ENCODE peak calls at places on chromosomes 13 and 19, in six cellular contexts. One of them, this sample, is unnamed.

GRCh38 chr19:11767633-11768133 is 883 bp downstream of the ZNF441 start:
- DNase-seq in astrocyte of the cerebellum: no peak
- DNase-seq in naive thymus-derived CD4-positive, alpha-beta T cell: peak; percentile 8
- DNase-seq in lower leg skin: peak; percentile 89
- DNase-seq in aorta: peak; percentile 54
- DNase-seq in breast epithelium: peak; percentile 31
- DNase-seq in this sample: no peak

GRCh38 chr13:109795021-109795420 is 8.6 kb upstream of the IRS2 start:
- DNase-seq in breast epithelium: no peak
- DNase-seq in naive thymus-derived CD4-positive, alpha-beta T cell: no peak
- DNase-seq in astrocyte of the cerebellum: no peak
- DNase-seq in lower leg skin: no peak
- DNase-seq in aorta: no peak
- DNase-seq in this sample: no peak

GRCh38 chr13:100100115-100100879 is 11.4 kb downstream of the PCCA start:
- DNase-seq in lower leg skin: no peak
- DNase-seq in astrocyte of the cerebellum: peak; percentile 98
- DNase-seq in breast epithelium: peak; percentile 48
- DNase-seq in aorta: no peak
- DNase-seq in naive thymus-derived CD4-positive, alpha-beta T cell: no peak
- DNase-seq in this sample: peak; percentile 45

GRCh38 chr13:73401769-73402168 is 343.0 kb downstream of the KLF5 start:
- DNase-seq in astrocyte of the cerebellum: no peak
- DNase-seq in breast epithelium: no peak
- DNase-seq in lower leg skin: no peak
- DNase-seq in naive thymus-derived CD4-positive, alpha-beta T cell: no peak
- DNase-seq in aorta: no peak
- DNase-seq in this sample: no peak

GRCh38 chr19:46404039-46404883 is 9.1 kb downstream of the CCDC8 start:
- DNase-seq in breast epithelium: peak; percentile 54
- DNase-seq in lower leg skin: no peak
- DNase-seq in astrocyte of the cerebellum: no peak
- DNase-seq in aorta: peak; percentile 83
- DNase-seq in naive thymus-derived CD4-positive, alpha-beta T cell: no peak
- DNase-seq in this sample: no peak

GRCh38 chr19:50909240-50910070 is 1.7 kb downstream of the KLK4 start:
- DNase-seq in naive thymus-derived CD4-positive, alpha-beta T cell: no peak
- DNase-seq in astrocyte of the cerebellum: no peak
- DNase-seq in aorta: peak; percentile 53
- DNase-seq in breast epithelium: peak; percentile 44
- DNase-seq in lower leg skin: no peak
- DNase-seq in this sample: no peak

GRCh38 chr13:47087841-47088240 is 191.0 kb upstream of the HTR2A start:
- DNase-seq in naive thymus-derived CD4-positive, alpha-beta T cell: no peak
- DNase-seq in lower leg skin: no peak
- DNase-seq in breast epithelium: no peak
- DNase-seq in aorta: no peak
- DNase-seq in astrocyte of the cerebellum: no peak
- DNase-seq in this sample: no peak

GRCh38 chr19:54534156-54534555 is 31.5 kb downstream of the LAIR2 start:
- DNase-seq in lower leg skin: peak; percentile 50
- DNase-seq in astrocyte of the cerebellum: no peak
- DNase-seq in aorta: no peak
- DNase-seq in breast epithelium: no peak
- DNase-seq in naive thymus-derived CD4-positive, alpha-beta T cell: no peak
- DNase-seq in this sample: no peak

GRCh38 chr19:43673702-43674629 is 4.0 kb upstream of the PLAUR start:
- DNase-seq in naive thymus-derived CD4-positive, alpha-beta T cell: no peak
- DNase-seq in aorta: peak; percentile 69
- DNase-seq in breast epithelium: no peak
- DNase-seq in lower leg skin: no peak
- DNase-seq in astrocyte of the cerebellum: no peak
- DNase-seq in this sample: no peak
- H3K4me3 ChIP-seq in naive thymus-derived CD4-positive, alpha-beta T cell: no peak overlapping the region
- H3K4me3 ChIP-seq in aorta: no peak overlapping the region
- H3K4me3 ChIP-seq in breast epithelium: no peak overlapping the region
- H3K4me3 ChIP-seq in lower leg skin: no peak overlapping the region
- H3K4me3 ChIP-seq in astrocyte of the cerebellum: no peak overlapping the region
- H3K4me3 ChIP-seq in this sample: no peak overlapping the region

DNA sequence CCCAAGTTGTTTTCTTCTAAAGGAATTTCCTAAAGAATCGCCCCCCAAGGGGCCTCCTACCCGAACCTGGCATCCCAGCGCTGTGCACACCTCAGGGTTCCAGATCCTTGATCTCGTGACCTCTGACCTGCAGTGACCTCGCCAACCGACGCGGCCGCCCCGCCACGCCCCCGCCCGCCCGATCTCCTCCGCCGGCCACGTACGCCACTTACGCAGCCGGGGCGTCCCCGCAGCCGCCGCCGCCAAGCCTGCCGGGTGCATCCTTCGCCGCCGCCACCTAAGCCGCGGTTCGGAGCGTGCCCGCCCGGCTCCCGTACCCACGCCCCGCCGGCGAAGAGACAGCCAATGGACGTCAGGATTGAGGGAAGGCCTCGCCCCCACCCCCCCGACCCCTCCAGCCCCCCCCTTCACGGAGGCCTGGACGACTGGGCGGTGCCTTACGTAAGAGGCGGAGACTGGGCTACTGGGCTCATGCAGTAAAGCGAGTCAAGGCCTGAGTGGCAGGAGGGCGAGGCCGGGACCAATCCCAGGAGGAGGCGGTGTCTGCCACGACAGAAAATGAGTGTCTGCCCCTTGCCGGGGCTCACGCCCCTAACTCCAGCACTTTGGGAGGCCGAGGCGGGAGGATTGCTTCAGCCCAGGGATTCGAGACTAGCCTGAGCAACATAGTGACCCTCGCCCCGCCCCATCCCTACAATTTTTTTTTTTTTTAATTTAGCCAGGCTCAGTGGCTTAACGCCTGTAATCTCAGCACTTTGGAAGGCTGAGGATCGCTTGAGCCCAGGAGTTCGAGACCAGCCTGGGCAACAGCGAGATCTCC is at the start of gene YIF1B:
- DNase-seq in breast epithelium: peak; percentile 98
- DNase-seq in aorta: peak; percentile 98
- DNase-seq in astrocyte of the cerebellum: peak; percentile 88
- DNase-seq in lower leg skin: peak; percentile 99
- DNase-seq in naive thymus-derived CD4-positive, alpha-beta T cell: peak; percentile 94
- DNase-seq in this sample: peak; percentile 92
- H3K4me3 ChIP-seq in breast epithelium: peak within 1 kb of the TSS; percentile 52
- H3K4me3 ChIP-seq in aorta: peak within 1 kb of the TSS; percentile 33
- H3K4me3 ChIP-seq in astrocyte of the cerebellum: peak within 1 kb of the TSS; percentile 70
- H3K4me3 ChIP-seq in lower leg skin: peak within 1 kb of the TSS; percentile 14
- H3K4me3 ChIP-seq in naive thymus-derived CD4-positive, alpha-beta T cell: peak within 1 kb of the TSS; percentile 90
- H3K4me3 ChIP-seq in this sample: peak within 1 kb of the TSS; percentile 68

GRCh38 chr13:111586291-111586690 is 265.8 kb downstream of the TEX29 start:
- DNase-seq in astrocyte of the cerebellum: no peak
- DNase-seq in aorta: no peak
- DNase-seq in lower leg skin: peak; percentile 73
- DNase-seq in breast epithelium: no peak
- DNase-seq in naive thymus-derived CD4-positive, alpha-beta T cell: no peak
- DNase-seq in this sample: no peak
- H3K4me3 ChIP-seq in astrocyte of the cerebellum: no peak overlapping the region
- H3K4me3 ChIP-seq in aorta: no peak overlapping the region
- H3K4me3 ChIP-seq in lower leg skin: no peak overlapping the region
- H3K4me3 ChIP-seq in breast epithelium: no peak overlapping the region
- H3K4me3 ChIP-seq in naive thymus-derived CD4-positive, alpha-beta T cell: no peak overlapping the region
- H3K4me3 ChIP-seq in this sample: no peak overlapping the region

DNA sequence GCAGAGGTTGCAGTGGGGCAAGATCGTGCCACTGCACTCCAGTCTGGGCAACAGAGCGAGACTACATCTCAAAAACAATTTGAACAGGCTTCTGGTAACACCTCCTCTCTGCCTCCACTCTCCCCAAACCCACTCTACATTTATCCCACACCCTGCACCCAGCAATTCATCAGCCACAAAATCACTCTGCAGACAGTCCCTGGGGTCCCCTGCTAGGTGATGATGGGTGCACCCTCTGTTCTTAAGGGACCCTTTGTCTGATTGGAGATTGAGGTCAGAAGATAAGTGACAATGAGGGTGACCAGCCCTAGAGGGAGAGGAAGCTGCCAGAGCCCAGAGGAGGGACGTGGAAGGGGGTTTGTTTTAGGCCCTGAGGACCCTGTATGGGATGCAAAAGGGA is 2.2 kb downstream of the BCL3 start:
- DNase-seq in naive thymus-derived CD4-positive, alpha-beta T cell: no peak
- DNase-seq in astrocyte of the cerebellum: no peak
- DNase-seq in aorta: no peak
- DNase-seq in lower leg skin: no peak
- DNase-seq in breast epithelium: no peak
- DNase-seq in this sample: no peak
- H3K4me3 ChIP-seq in naive thymus-derived CD4-positive, alpha-beta T cell: peak overlapping the region; percentile 16
- H3K4me3 ChIP-seq in astrocyte of the cerebellum: peak overlapping the region; percentile 76
- H3K4me3 ChIP-seq in aorta: no peak overlapping the region
- H3K4me3 ChIP-seq in lower leg skin: no peak overlapping the region
- H3K4me3 ChIP-seq in breast epithelium: peak overlapping the region; percentile 76
- H3K4me3 ChIP-seq in this sample: no peak overlapping the region

GRCh38 chr13:45847554-45848224 is 3.9 kb downstream of the SIAH3 start:
- DNase-seq in aorta: peak; percentile 83
- DNase-seq in astrocyte of the cerebellum: no peak
- DNase-seq in lower leg skin: no peak
- DNase-seq in naive thymus-derived CD4-positive, alpha-beta T cell: peak; percentile 71
- DNase-seq in breast epithelium: no peak
- DNase-seq in this sample: no peak

GRCh38 chr13:45849408-45849807 is 2.1 kb downstream of the SIAH3 start:
- DNase-seq in naive thymus-derived CD4-positive, alpha-beta T cell: no peak
- DNase-seq in astrocyte of the cerebellum: no peak
- DNase-seq in lower leg skin: no peak
- DNase-seq in breast epithelium: no peak
- DNase-seq in aorta: no peak
- DNase-seq in this sample: no peak

GRCh38 chr13:45851171-45851889 is at the start of gene SIAH3:
- DNase-seq in astrocyte of the cerebellum: peak; percentile 27
- DNase-seq in naive thymus-derived CD4-positive, alpha-beta T cell: peak; percentile 39
- DNase-seq in aorta: no peak
- DNase-seq in lower leg skin: no peak
- DNase-seq in breast epithelium: no peak
- DNase-seq in this sample: no peak

GRCh38 chr13:45846681-45847080 is 4.9 kb downstream of the SIAH3 start:
- DNase-seq in naive thymus-derived CD4-positive, alpha-beta T cell: no peak
- DNase-seq in lower leg skin: no peak
- DNase-seq in breast epithelium: no peak
- DNase-seq in astrocyte of the cerebellum: no peak
- DNase-seq in aorta: no peak
- DNase-seq in this sample: no peak

GRCh38 chr13:45850020-45850613 is 1.4 kb downstream of the SIAH3 start:
- DNase-seq in naive thymus-derived CD4-positive, alpha-beta T cell: no peak
- DNase-seq in aorta: no peak
- DNase-seq in lower leg skin: no peak
- DNase-seq in astrocyte of the cerebellum: no peak
- DNase-seq in breast epithelium: no peak
- DNase-seq in this sample: no peak
- H3K4me3 ChIP-seq in naive thymus-derived CD4-positive, alpha-beta T cell: peak overlapping the region; percentile 57
- H3K4me3 ChIP-seq in aorta: no peak overlapping the region
- H3K4me3 ChIP-seq in lower leg skin: no peak overlapping the region
- H3K4me3 ChIP-seq in astrocyte of the cerebellum: peak overlapping the region; percentile 48
- H3K4me3 ChIP-seq in breast epithelium: no peak overlapping the region
- H3K4me3 ChIP-seq in this sample: peak overlapping the region; percentile 70

DNA sequence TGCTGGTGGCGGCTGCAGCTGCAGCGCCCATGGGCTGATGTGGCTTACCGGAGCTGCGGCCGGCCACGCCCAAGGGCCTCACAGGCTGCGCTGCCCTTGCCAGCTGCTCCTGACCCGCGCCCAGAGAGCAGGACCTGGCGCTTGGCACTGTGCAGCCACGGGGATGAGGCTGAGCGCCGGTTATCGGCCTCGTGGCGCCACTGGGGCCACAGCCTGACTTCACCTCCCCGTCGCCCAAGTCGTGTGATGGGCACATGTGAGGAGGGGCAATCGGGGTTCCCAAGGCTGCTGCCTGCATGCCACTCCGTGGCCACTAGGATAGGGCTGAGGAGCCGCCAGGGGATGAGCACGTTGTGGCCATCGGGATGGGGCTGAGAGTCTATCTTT is 77.2 kb upstream of the PABPC3 start:
- DNase-seq in aorta: no peak
- DNase-seq in naive thymus-derived CD4-positive, alpha-beta T cell: no peak
- DNase-seq in breast epithelium: no peak
- DNase-seq in lower leg skin: no peak
- DNase-seq in astrocyte of the cerebellum: no peak
- DNase-seq in this sample: no peak
- H3K4me3 ChIP-seq in aorta: no peak overlapping the region
- H3K4me3 ChIP-seq in naive thymus-derived CD4-positive, alpha-beta T cell: no peak overlapping the region
- H3K4me3 ChIP-seq in breast epithelium: no peak overlapping the region
- H3K4me3 ChIP-seq in lower leg skin: no peak overlapping the region
- H3K4me3 ChIP-seq in astrocyte of the cerebellum: peak overlapping the region; percentile 31
- H3K4me3 ChIP-seq in this sample: peak overlapping the region; percentile 30

GRCh38 chr19:55676889-55677505 is 2.0 kb downstream of the EPN1 start:
- DNase-seq in breast epithelium: no peak
- DNase-seq in astrocyte of the cerebellum: no peak
- DNase-seq in aorta: peak; percentile 28
- DNase-seq in naive thymus-derived CD4-positive, alpha-beta T cell: no peak
- DNase-seq in lower leg skin: no peak
- DNase-seq in this sample: no peak

GRCh38 chr19:55674459-55674840 is 576 bp upstream of the EPN1 start:
- DNase-seq in astrocyte of the cerebellum: no peak
- DNase-seq in lower leg skin: no peak
- DNase-seq in naive thymus-derived CD4-positive, alpha-beta T cell: no peak
- DNase-seq in aorta: no peak
- DNase-seq in breast epithelium: no peak
- DNase-seq in this sample: no peak

GRCh38 chr19:55674841-55675660 is at the start of gene EPN1:
- DNase-seq in lower leg skin: peak; percentile 99
- DNase-seq in aorta: peak; percentile 98
- DNase-seq in naive thymus-derived CD4-positive, alpha-beta T cell: peak; percentile 92
- DNase-seq in astrocyte of the cerebellum: peak; percentile 91
- DNase-seq in breast epithelium: peak; percentile 91
- DNase-seq in this sample: peak; percentile 85

GRCh38 chr19:55676384-55676783 is 1.4 kb downstream of the EPN1 start:
- DNase-seq in breast epithelium: no peak
- DNase-seq in aorta: no peak
- DNase-seq in lower leg skin: no peak
- DNase-seq in astrocyte of the cerebellum: no peak
- DNase-seq in naive thymus-derived CD4-positive, alpha-beta T cell: no peak
- DNase-seq in this sample: no peak

GRCh38 chr19:55675661-55676354 is 782 bp downstream of the EPN1 start:
- DNase-seq in aorta: no peak
- DNase-seq in naive thymus-derived CD4-positive, alpha-beta T cell: no peak
- DNase-seq in lower leg skin: no peak
- DNase-seq in astrocyte of the cerebellum: no peak
- DNase-seq in breast epithelium: no peak
- DNase-seq in this sample: no peak
- H3K4me3 ChIP-seq in aorta: peak overlapping the region; percentile 82
- H3K4me3 ChIP-seq in naive thymus-derived CD4-positive, alpha-beta T cell: peak overlapping the region; percentile 72
- H3K4me3 ChIP-seq in lower leg skin: peak overlapping the region; percentile 97
- H3K4me3 ChIP-seq in astrocyte of the cerebellum: peak overlapping the region; percentile 59
- H3K4me3 ChIP-seq in breast epithelium: peak overlapping the region; percentile 77
- H3K4me3 ChIP-seq in this sample: peak overlapping the region; percentile 88

GRCh38 chr19:927707-928401 is 2.0 kb downstream of the ARID3A start:
- DNase-seq in naive thymus-derived CD4-positive, alpha-beta T cell: no peak
- DNase-seq in astrocyte of the cerebellum: no peak
- DNase-seq in lower leg skin: no peak
- DNase-seq in aorta: peak; percentile 45
- DNase-seq in breast epithelium: no peak
- DNase-seq in this sample: no peak
- H3K4me3 ChIP-seq in naive thymus-derived CD4-positive, alpha-beta T cell: no peak overlapping the region
- H3K4me3 ChIP-seq in astrocyte of the cerebellum: peak overlapping the region; percentile 82
- H3K4me3 ChIP-seq in lower leg skin: no peak overlapping the region
- H3K4me3 ChIP-seq in aorta: no peak overlapping the region
- H3K4me3 ChIP-seq in breast epithelium: peak overlapping the region; percentile 91
- H3K4me3 ChIP-seq in this sample: no peak overlapping the region